ENCODE peak calls at places on chromosomes 1 and 21, in seven cellular contexts. U, S, X, I, M, C and G are unnamed samples.

GRCh38 chr1:117753652-117754051 is 147.8 kb downstream of the TENT5C start:
- DNase-seq in M (no peak), U (no peak), I (peak), S (no peak), C (no peak), X (no peak), G (no peak)

GRCh38 chr21:14875704-14876364 is 189.0 kb downstream of the NRIP1 start:
- DNase-seq in U (no peak), C (no peak), M (no peak), X (no peak), S (no peak), I (no peak), G (no peak)

GRCh38 chr1:151495316-151495715 is 15.9 kb upstream of the CGN start:
- DNase-seq in S (no peak), U (no peak), M (no peak), C (no peak), X (no peak), I (no peak), G (peak)

GRCh38 chr1:207455183-207455754 is 1.1 kb downstream of the CR2 start:
- DNase-seq in C (no peak), U (no peak), I (no peak), S (no peak), X (no peak), M (no peak), G (no peak)

GRCh38 chr1:167881786-167882185 is 32.1 kb downstream of the ADCY10 start:
- DNase-seq in U (no peak), C (no peak), X (no peak), S (no peak), I (peak), M (no peak), G (peak)

GRCh38 chr1:18316764-18317163 is 164.0 kb upstream of the KLHDC7A start:
- DNase-seq in I (no peak), U (no peak), S (no peak), C (no peak), X (no peak), M (no peak), G (no peak)

GRCh38 chr1:169786974-169787373 is 7.7 kb downstream of the METTL18 start:
- DNase-seq in U (no peak), X (no peak), S (no peak), M (no peak), C (no peak), I (no peak), G (no peak)

GRCh38 chr1:6294080-6294867 is 33.4 kb upstream of the GPR153 start:
- DNase-seq in U (no peak), M (no peak), X (no peak), C (no peak), I (no peak), S (no peak), G (no peak)

GRCh38 chr1:29503441-29503840 is 267.1 kb downstream of the PTPRU start:
- DNase-seq in U (no peak), C (no peak), M (no peak), I (no peak), X (no peak), S (no peak), G (no peak)

GRCh38 chr1:177645491-177645890 is 324.4 kb downstream of the SEC16B start:
- DNase-seq in C (no peak), M (no peak), X (no peak), I (no peak), S (no peak), U (no peak), G (no peak)

GRCh38 chr1:151990856-151991198 is 2.8 kb downstream of the S100A10 start:
- DNase-seq in U (no peak), X (no peak), C (peak), I (peak), S (no peak), M (no peak), G (peak)

GRCh38 chr1:91777196-91777595 is 108.8 kb downstream of the TGFBR3 start:
- DNase-seq in M (no peak), C (no peak), I (no peak), U (no peak), S (no peak), X (no peak), G (no peak)

GRCh38 chr1:43446881-43447835 is 6.6 kb downstream of the HYI start:
- DNase-seq in U (no peak), S (no peak), I (no peak), X (no peak), C (no peak), M (no peak), G (no peak)

GRCh38 chr1:6185151-6185550 is 5.0 kb upstream of the CHD5 start:
- DNase-seq in X (no peak), U (no peak), C (no peak), S (no peak), I (peak), M (no peak), G (peak)

GRCh38 chr1:181141431-181141910 is 53.0 kb downstream of the IER5 start:
- DNase-seq in M (no peak), S (peak), U (no peak), C (peak), I (peak), X (no peak), G (peak)

GRCh38 chr1:13513885-13514546 is at the start of gene LRRC38:
- DNase-seq in S (peak), X (peak), I (no peak), M (no peak), U (no peak), C (peak), G (no peak)

GRCh38 chr1:65948609-65949229 is 156.0 kb downstream of the PDE4B start:
- DNase-seq in X (no peak), M (no peak), U (no peak), I (peak), S (no peak), C (no peak), G (peak)
- TF ChIP-seq CTCF in X (no peak), M (no peak), U (peak), I (peak), S (no peak), C (no peak), G (peak)

GRCh38 chr1:201888282-201889033 is at the start of gene SHISA4:
- DNase-seq in U (peak), C (peak), X (peak), I (peak), S (no peak), M (peak), G (peak)
- H3K4me3 ChIP-seq in U (peak), C (peak), X (peak), I (peak), S (no peak), M (peak), G (peak)

GRCh38 chr1:89896105-89896942 is 75.5 kb downstream of the LRRC8D start:
- DNase-seq in U (no peak), C (no peak), X (no peak), M (no peak), I (no peak), S (no peak), G (no peak)
- TF ChIP-seq CTCF in U (no peak), C (no peak), X (no peak), M (no peak), I (no peak), S (no peak), G (no peak)

DNA sequence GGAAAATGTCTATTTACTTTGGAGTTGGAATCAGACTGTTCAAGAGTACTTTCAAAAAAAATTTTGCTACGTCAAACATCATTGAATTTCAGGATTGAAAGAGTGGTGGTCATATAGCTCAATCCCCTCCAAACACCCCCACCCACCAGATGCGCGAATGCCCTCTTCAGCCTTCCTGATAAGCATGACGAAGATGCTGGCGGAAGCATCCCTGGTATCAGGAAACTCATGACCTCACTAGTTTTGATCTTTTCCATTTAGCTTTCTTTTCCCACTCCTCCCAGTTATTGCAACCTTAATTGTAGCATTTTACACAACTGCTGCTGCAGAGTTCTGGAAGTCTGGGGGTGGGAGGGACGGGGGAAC is 104.4 kb downstream of the LEPR start:
- DNase-seq in U (no peak), C (no peak), M (no peak), I (no peak), X (no peak), S (no peak), G (no peak)
- H3K4me3 ChIP-seq in U (no peak), C (peak), M (no peak), I (peak), X (peak), S (no peak), G (peak)

DNA sequence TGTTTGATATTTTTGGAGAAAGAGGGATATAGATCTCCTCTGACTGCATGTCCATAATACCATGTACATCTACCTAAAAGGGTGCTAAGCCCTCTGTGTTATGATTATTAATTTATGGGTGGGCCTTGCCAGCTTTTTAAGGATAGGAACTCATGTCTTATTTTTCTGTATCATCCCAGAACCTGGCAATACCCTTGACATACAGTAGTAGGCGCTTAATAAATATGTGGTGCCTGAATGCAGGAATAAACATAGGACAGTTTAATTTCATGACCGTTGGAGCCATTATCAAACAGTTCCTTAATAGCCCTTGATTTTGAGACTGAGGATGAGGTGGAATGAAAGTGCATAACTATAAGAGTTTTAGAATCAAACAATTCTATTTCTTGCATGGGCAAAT is 12.5 kb upstream of the ATP6V1G3 start:
- DNase-seq in S (no peak), C (no peak), U (no peak), X (no peak), M (no peak), I (no peak), G (no peak)
- TF ChIP-seq CTCF in S (peak), C (no peak), U (peak), X (no peak), M (no peak), I (no peak), G (no peak)

GRCh38 chr1:225879521-225880209 is 2.5 kb downstream of the TMEM63A start:
- DNase-seq in U (no peak), I (no peak), C (no peak), S (peak), X (no peak), M (peak), G (no peak)
- H3K4me3 ChIP-seq in U (no peak), I (no peak), C (peak), S (peak), X (no peak), M (peak), G (no peak)

GRCh38 chr1:231844986-231845502 is 218.5 kb downstream of the DISC1 start:
- DNase-seq in C (no peak), S (no peak), I (peak), U (no peak), X (no peak), M (no peak), G (peak)
- TF ChIP-seq CTCF in C (no peak), S (no peak), I (no peak), U (peak), X (no peak), M (no peak), G (no peak)

DNA sequence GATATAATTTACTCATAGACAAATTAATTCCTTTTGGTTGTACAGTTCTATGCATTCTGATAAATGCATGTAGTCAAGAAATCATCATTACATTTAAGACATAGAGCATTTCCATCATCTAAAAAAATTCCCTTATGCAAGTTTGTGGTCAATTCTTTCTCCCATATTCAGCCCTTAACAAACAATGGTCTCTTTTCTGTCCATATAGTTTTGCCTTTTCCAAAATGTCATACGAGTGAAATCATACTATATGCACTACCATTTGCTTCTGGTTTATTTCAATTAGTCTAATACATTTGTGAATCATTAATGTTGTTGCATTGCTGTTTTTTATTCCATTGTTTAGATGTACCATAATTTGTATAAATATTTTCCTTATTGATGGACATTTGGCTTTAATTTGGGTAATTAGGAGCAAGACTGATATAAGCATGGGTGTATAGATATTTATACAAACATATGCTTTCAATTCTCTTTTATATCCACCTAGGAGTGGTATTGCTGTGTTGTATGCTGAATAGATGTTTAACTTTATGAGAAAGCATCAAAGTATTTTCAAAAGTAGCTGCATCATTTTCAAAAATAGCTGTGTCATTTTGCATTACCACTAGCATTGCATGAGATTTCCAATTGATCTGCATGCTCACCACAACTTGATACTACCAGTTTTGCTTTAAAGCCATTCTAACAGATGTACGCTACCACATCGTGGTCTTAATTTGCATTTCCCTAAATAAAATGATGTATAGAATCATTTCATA is 397.0 kb upstream of the ADAMTS5 start:
- DNase-seq in I (peak), S (no peak), M (no peak), C (no peak), U (no peak), X (no peak), G (no peak)
- H3K4me3 ChIP-seq in I (no peak), S (no peak), M (no peak), C (no peak), U (no peak), X (no peak), G (no peak)

GRCh38 chr1:201461783-201462441 is 7.1 kb downstream of the PHLDA3 start:
- DNase-seq in X (peak), C (peak), M (no peak), I (peak), S (no peak), U (no peak), G (peak)

GRCh38 chr1:201460783-201461182 is 8.2 kb downstream of the PHLDA3 start:
- DNase-seq in M (no peak), S (no peak), X (no peak), U (no peak), I (no peak), C (no peak), G (no peak)

GRCh38 chr1:201465698-201466290 is 3.2 kb downstream of the PHLDA3 start:
- DNase-seq in S (no peak), M (no peak), U (no peak), I (no peak), X (no peak), C (no peak), G (no peak)

GRCh38 chr1:201461193-201461657 is 7.8 kb downstream of the PHLDA3 start:
- DNase-seq in U (no peak), C (peak), S (no peak), X (no peak), M (no peak), I (peak), G (peak)

DNA sequence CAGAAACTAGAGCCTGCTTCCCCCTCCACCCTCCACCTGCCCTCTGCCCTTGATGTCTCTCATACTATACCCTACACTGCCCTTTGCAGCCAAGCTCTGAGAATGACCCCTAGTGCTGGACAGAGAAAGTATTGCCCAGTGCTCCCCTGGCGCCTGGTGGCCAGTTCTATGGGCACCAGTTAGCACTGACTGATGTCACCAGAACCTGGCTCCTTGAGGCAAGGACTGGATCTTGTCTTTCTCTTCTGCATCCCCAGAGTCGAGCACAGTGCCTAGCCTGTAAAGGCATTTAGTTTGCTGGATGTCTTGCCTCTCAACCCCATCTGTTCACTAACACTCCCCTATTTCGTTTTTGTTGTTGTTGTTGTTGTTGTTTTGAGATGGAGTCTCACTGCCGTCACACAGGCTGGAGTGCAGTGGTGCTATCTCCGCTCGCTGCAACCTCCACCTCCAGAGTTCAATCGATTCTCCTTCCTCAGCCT is 5.9 kb downstream of the PHLDA3 start:
- DNase-seq in C (no peak), S (no peak), I (no peak), U (peak), M (no peak), X (no peak), G (no peak)
- TF ChIP-seq CTCF in C (no peak), S (no peak), I (peak), U (peak), M (no peak), X (peak), G (peak)

GRCh38 chr1:183282101-183282855 is 96.2 kb downstream of the LAMC2 start:
- DNase-seq in X (no peak), U (no peak), I (no peak), C (no peak), M (no peak), S (no peak), G (no peak)
- H3K4me3 ChIP-seq in X (no peak), U (no peak), I (no peak), C (no peak), M (no peak), S (no peak), G (no peak)